ENCODE peak calls at places on chromosomes 13 and 19, in eight cellular contexts. O, J, X, S, B, C, P and G are unnamed samples.

GRCh38 chr13:24459234-24459633 is 53.3 kb downstream of the PARP4 start:
- DNase-seq in O (no peak), X (peak), J (no peak), S (peak), C (no peak), B (no peak), P (peak), G (no peak)

GRCh38 chr13:43785681-43786471 is 896 bp downstream of the ENOX1 start:
- DNase-seq in B (peak), J (peak), O (peak), P (no peak), C (peak), S (peak), X (peak), G (peak)

GRCh38 chr13:104372128-104372527 is 1305.9 kb upstream of the SLC10A2 start:
- DNase-seq in S (no peak), J (no peak), B (no peak), O (no peak), C (no peak), X (no peak), P (no peak), G (no peak)

GRCh38 chr19:38079926-38080380 is 144.1 kb downstream of the DPF1 start:
- DNase-seq in S (peak), B (peak), O (no peak), J (peak), C (no peak), P (no peak), X (peak), G (no peak)

GRCh38 chr19:57587529-57587928 is 3.6 kb downstream of the ZIK1 start:
- DNase-seq in B (no peak), J (no peak), O (no peak), P (no peak), S (peak), C (no peak), X (peak), G (no peak)

GRCh38 chr19:48415395-48415794 is 21.9 kb downstream of the GRIN2D start:
- DNase-seq in J (no peak), P (peak), O (no peak), X (peak), S (peak), B (no peak), C (peak), G (peak)

GRCh38 chr19:10981496-10981895 is 20.7 kb downstream of the SMARCA4 start:
- DNase-seq in S (peak), B (no peak), O (no peak), C (no peak), J (no peak), P (no peak), X (peak), G (no peak)

GRCh38 chr19:5893907-5894703 is 9.5 kb downstream of the NDUFA11 start:
- DNase-seq in P (no peak), S (no peak), B (no peak), X (no peak), J (no peak), O (no peak), C (no peak), G (no peak)

GRCh38 chr13:52371736-52372247 is 34.2 kb downstream of the THSD1 start:
- DNase-seq in C (no peak), P (no peak), X (peak), J (no peak), S (peak), O (no peak), B (peak), G (no peak)

GRCh38 chr13:108425056-108425455 is 155.5 kb downstream of the TNFSF13B start:
- DNase-seq in X (no peak), S (no peak), C (no peak), J (no peak), B (peak), O (no peak), P (no peak), G (no peak)

GRCh38 chr13:50700664-50701266 is 142.7 kb downstream of the DLEU7 start:
- DNase-seq in P (no peak), O (no peak), B (no peak), C (no peak), J (no peak), S (no peak), X (peak), G (no peak)

GRCh38 chr13:67015976-67016600 is 214.0 kb downstream of the PCDH9 start:
- DNase-seq in B (no peak), C (no peak), X (no peak), S (no peak), P (no peak), O (no peak), J (no peak), G (no peak)

GRCh38 chr19:2586196-2586595 is 110.3 kb downstream of the GADD45B start:
- DNase-seq in S (no peak), J (no peak), B (no peak), X (no peak), P (no peak), C (no peak), O (no peak), G (no peak)

GRCh38 chr13:110758195-110758594 is 44.7 kb downstream of the ING1 start:
- DNase-seq in C (no peak), P (no peak), B (no peak), X (peak), O (no peak), S (peak), J (no peak), G (no peak)

GRCh38 chr19:31125071-31125470 is 224.2 kb downstream of the TSHZ3 start:
- DNase-seq in J (no peak), O (no peak), S (no peak), C (no peak), B (no peak), P (no peak), X (no peak), G (no peak)

GRCh38 chr19:36169084-36169760 is 17.0 kb upstream of the COX7A1 start:
- DNase-seq in O (no peak), J (peak), X (peak), P (no peak), C (no peak), S (no peak), B (no peak), G (no peak)

GRCh38 chr19:5282926-5283325 is 57.7 kb downstream of the PTPRS start:
- DNase-seq in C (no peak), P (no peak), B (no peak), X (no peak), S (no peak), J (no peak), O (no peak), G (no peak)

GRCh38 chr19:45643927-45644771 is 5.0 kb upstream of the EML2 start:
- DNase-seq in X (no peak), O (no peak), B (no peak), P (no peak), C (no peak), S (no peak), J (no peak), G (no peak)

GRCh38 chr13:27408074-27408473 is 16.3 kb upstream of the GTF3A start:
- DNase-seq in O (no peak), B (no peak), S (no peak), J (no peak), X (no peak), P (no peak), C (no peak), G (no peak)

GRCh38 chr13:74063533-74064100 is 70.6 kb downstream of the KLF12 start:
- DNase-seq in B (no peak), S (no peak), O (no peak), J (no peak), P (no peak), C (no peak), X (no peak), G (no peak)

GRCh38 chr13:61144301-61144700 is 271.3 kb downstream of the PCDH20 start:
- DNase-seq in X (no peak), O (no peak), J (no peak), S (no peak), P (no peak), B (no peak), C (no peak), G (no peak)

GRCh38 chr19:497861-498590 is 1.7 kb downstream of the MADCAM1 start:
- DNase-seq in J (no peak), S (no peak), X (no peak), C (no peak), O (no peak), P (no peak), B (no peak), G (no peak)

GRCh38 chr19:17035842-17036424 is 9.3 kb upstream of the CPAMD8 start:
- DNase-seq in S (peak), B (no peak), C (no peak), X (peak), O (no peak), J (no peak), P (no peak), G (no peak)

GRCh38 chr19:42370068-42370520 is 20.0 kb downstream of the CNFN start:
- DNase-seq in J (no peak), P (no peak), S (no peak), B (no peak), C (no peak), X (no peak), O (no peak), G (no peak)

GRCh38 chr13:72146816-72147215 is 279.8 kb upstream of the DACH1 start:
- DNase-seq in O (no peak), C (no peak), B (no peak), X (no peak), J (no peak), S (no peak), P (no peak), G (no peak)